ENCODE peak calls at places on chromosomes 4 and X, in nine cellular contexts. One of them, this sample, is unnamed.
A peak's percentile ranks its signal among the peaks of the same experiment; 100 is the strongest.

GRCh38 chr4:177948853-177949252 is 506.6 kb upstream of the AGA start:
- DNase-seq in mesendoderm: no peak
- DNase-seq in GM23248: no peak
- DNase-seq in IMR-90: no peak
- DNase-seq in H9: no peak
- DNase-seq in K562: no peak
- DNase-seq in NT2/D1: no peak
- DNase-seq in fibroblast of lung: no peak
- DNase-seq in HCT116: no peak
- DNase-seq in this sample: no peak

GRCh38 chr4:61440306-61440705 is 240.2 kb downstream of the ADGRL3 start:
- DNase-seq in mesendoderm: no peak
- DNase-seq in GM23248: no peak
- DNase-seq in IMR-90: no peak
- DNase-seq in H9: no peak
- DNase-seq in K562: no peak
- DNase-seq in NT2/D1: no peak
- DNase-seq in fibroblast of lung: no peak
- DNase-seq in HCT116: no peak
- DNase-seq in this sample: no peak

GRCh38 chrX:50098241-50098640 is 102.6 kb downstream of the AKAP4 start:
- DNase-seq in mesendoderm: no peak
- DNase-seq in GM23248: no peak
- DNase-seq in IMR-90: no peak
- DNase-seq in H9: no peak
- DNase-seq in K562: no peak
- DNase-seq in NT2/D1: no peak
- DNase-seq in fibroblast of lung: no peak
- DNase-seq in HCT116: no peak
- DNase-seq in this sample: no peak

GRCh38 chr4:77697860-77698599 is 92.4 kb downstream of the CXCL13 start:
- DNase-seq in mesendoderm: peak; percentile 79
- DNase-seq in GM23248: peak; percentile 75
- DNase-seq in IMR-90: peak; percentile 67
- DNase-seq in H9: peak; percentile 65
- DNase-seq in K562: no peak
- DNase-seq in NT2/D1: peak; percentile 27
- DNase-seq in fibroblast of lung: peak; percentile 85
- DNase-seq in HCT116: peak; percentile 29
- DNase-seq in this sample: peak; percentile 75

GRCh38 chrX:55143621-55144020 is 54.8 kb downstream of the PAGE2 start:
- DNase-seq in mesendoderm: peak; percentile 30
- DNase-seq in GM23248: no peak
- DNase-seq in IMR-90: no peak
- DNase-seq in H9: no peak
- DNase-seq in K562: no peak
- DNase-seq in NT2/D1: no peak
- DNase-seq in fibroblast of lung: no peak
- DNase-seq in HCT116: no peak
- DNase-seq in this sample: no peak

GRCh38 chr4:93201471-93201870 is 627.1 kb upstream of the ATOH1 start:
- DNase-seq in mesendoderm: no peak
- DNase-seq in GM23248: no peak
- DNase-seq in IMR-90: no peak
- DNase-seq in H9: no peak
- DNase-seq in K562: no peak
- DNase-seq in NT2/D1: no peak
- DNase-seq in fibroblast of lung: no peak
- DNase-seq in HCT116: no peak
- DNase-seq in this sample: no peak

GRCh38 chr4:73104695-73105094 is 35.2 kb upstream of the COX18 start:
- DNase-seq in mesendoderm: no peak
- DNase-seq in GM23248: no peak
- DNase-seq in IMR-90: no peak
- DNase-seq in H9: no peak
- DNase-seq in K562: no peak
- DNase-seq in NT2/D1: no peak
- DNase-seq in fibroblast of lung: no peak
- DNase-seq in HCT116: no peak
- DNase-seq in this sample: no peak

GRCh38 chr4:156751486-156751885 is 220.1 kb downstream of the PDGFC start:
- DNase-seq in mesendoderm: no peak
- DNase-seq in GM23248: peak; percentile 56
- DNase-seq in IMR-90: peak; percentile 42
- DNase-seq in H9: no peak
- DNase-seq in K562: no peak
- DNase-seq in NT2/D1: no peak
- DNase-seq in fibroblast of lung: no peak
- DNase-seq in HCT116: no peak
- DNase-seq in this sample: no peak

GRCh38 chr4:185396724-185397402 is at the start of gene ANKRD37:
- DNase-seq in mesendoderm: peak; percentile 76
- DNase-seq in GM23248: peak; percentile 71
- DNase-seq in IMR-90: peak; percentile 19
- DNase-seq in H9: peak; percentile 69
- DNase-seq in K562: peak; percentile 43
- DNase-seq in NT2/D1: no peak
- DNase-seq in fibroblast of lung: peak; percentile 24
- DNase-seq in HCT116: no peak
- DNase-seq in this sample: no peak

GRCh38 chr4:114780205-114780604 is 181.6 kb downstream of the UGT8 start:
- DNase-seq in mesendoderm: peak; percentile 79
- DNase-seq in GM23248: peak; percentile 52
- DNase-seq in IMR-90: peak; percentile 7
- DNase-seq in H9: peak; percentile 39
- DNase-seq in K562: no peak
- DNase-seq in NT2/D1: peak; percentile 20
- DNase-seq in fibroblast of lung: peak; percentile 42
- DNase-seq in HCT116: peak; percentile 24
- DNase-seq in this sample: peak; percentile 63

GRCh38 chr4:140609548-140610425 is 41.0 kb upstream of the UCP1 start:
- DNase-seq in mesendoderm: peak; percentile 51
- DNase-seq in GM23248: peak; percentile 72
- DNase-seq in IMR-90: peak; percentile 55
- DNase-seq in H9: no peak
- DNase-seq in K562: peak; percentile 22
- DNase-seq in NT2/D1: no peak
- DNase-seq in fibroblast of lung: peak; percentile 69
- DNase-seq in HCT116: peak; percentile 41
- DNase-seq in this sample: no peak

GRCh38 chr4:40710484-40711269 is 39.1 kb upstream of the NSUN7 start:
- DNase-seq in mesendoderm: no peak
- DNase-seq in GM23248: no peak
- DNase-seq in IMR-90: peak; percentile 37
- DNase-seq in H9: no peak
- DNase-seq in K562: no peak
- DNase-seq in NT2/D1: no peak
- DNase-seq in fibroblast of lung: peak; percentile 54
- DNase-seq in HCT116: no peak
- DNase-seq in this sample: no peak

GRCh38 chr4:33975996-33976395 is 2268.3 kb downstream of the ARAP2 start:
- DNase-seq in mesendoderm: no peak
- DNase-seq in GM23248: peak; percentile 6
- DNase-seq in IMR-90: no peak
- DNase-seq in H9: no peak
- DNase-seq in K562: no peak
- DNase-seq in NT2/D1: no peak
- DNase-seq in fibroblast of lung: peak; percentile 67
- DNase-seq in HCT116: no peak
- DNase-seq in this sample: no peak

GRCh38 chr4:119233750-119234149 is 21.2 kb downstream of the USP53 start:
- DNase-seq in mesendoderm: no peak
- DNase-seq in GM23248: peak; percentile 30
- DNase-seq in IMR-90: no peak
- DNase-seq in H9: no peak
- DNase-seq in K562: no peak
- DNase-seq in NT2/D1: no peak
- DNase-seq in fibroblast of lung: no peak
- DNase-seq in HCT116: no peak
- DNase-seq in this sample: no peak

GRCh38 chr4:151862766-151863165 is 102.0 kb upstream of the GATB start:
- DNase-seq in mesendoderm: peak; percentile 44
- DNase-seq in GM23248: peak; percentile 71
- DNase-seq in IMR-90: peak; percentile 13
- DNase-seq in H9: no peak
- DNase-seq in K562: no peak
- DNase-seq in NT2/D1: no peak
- DNase-seq in fibroblast of lung: no peak
- DNase-seq in HCT116: no peak
- DNase-seq in this sample: no peak

GRCh38 chrX:117985241-117985640 is 131.4 kb downstream of the KLHL13 start:
- DNase-seq in mesendoderm: peak; percentile 30
- DNase-seq in GM23248: no peak
- DNase-seq in IMR-90: peak; percentile 29
- DNase-seq in H9: no peak
- DNase-seq in K562: no peak
- DNase-seq in NT2/D1: no peak
- DNase-seq in fibroblast of lung: peak; percentile 12
- DNase-seq in HCT116: no peak
- DNase-seq in this sample: peak; percentile 54

GRCh38 chr4:145293658-145294057 is 113.3 kb upstream of the OTUD4 start:
- DNase-seq in mesendoderm: no peak
- DNase-seq in GM23248: peak; percentile 56
- DNase-seq in IMR-90: peak; percentile 55
- DNase-seq in H9: no peak
- DNase-seq in K562: no peak
- DNase-seq in NT2/D1: no peak
- DNase-seq in fibroblast of lung: no peak
- DNase-seq in HCT116: no peak
- DNase-seq in this sample: no peak

DNA sequence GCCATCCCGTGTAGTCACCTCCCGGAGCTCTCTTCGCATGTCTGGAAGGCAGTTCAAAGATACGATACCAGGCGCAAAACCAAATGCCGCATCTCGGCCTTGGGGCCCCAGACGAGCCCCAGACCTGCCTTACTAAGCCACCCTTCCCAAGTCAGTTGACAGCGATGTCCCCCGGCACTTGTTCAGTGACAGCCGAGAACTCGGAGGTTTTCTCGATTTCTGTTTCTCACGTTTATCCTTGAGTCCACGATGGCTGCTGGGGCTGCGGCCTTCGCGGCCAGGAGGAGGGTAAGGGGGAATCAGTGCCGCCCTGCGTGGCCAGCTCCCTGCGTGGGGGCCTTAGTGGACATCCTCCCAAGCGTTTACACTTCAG is 7.3 kb downstream of the MAEA start:
- DNase-seq in mesendoderm: no peak
- DNase-seq in GM23248: no peak
- DNase-seq in IMR-90: no peak
- DNase-seq in H9: no peak
- DNase-seq in K562: no peak
- DNase-seq in NT2/D1: no peak
- DNase-seq in fibroblast of lung: no peak
- DNase-seq in HCT116: no peak
- DNase-seq in this sample: no peak
- H3K4me1 ChIP-seq in mesendoderm: peaks cover 3% of the 10 kb centered on the region
- H3K4me1 ChIP-seq in GM23248: peaks cover 2% of the 10 kb centered on the region
- H3K4me1 ChIP-seq in IMR-90: peaks cover 2% of the 10 kb centered on the region
- H3K4me1 ChIP-seq in H9: no peaks in the 10 kb centered on the region
- H3K4me1 ChIP-seq in K562: peaks cover 31% of the 10 kb centered on the region
- H3K4me1 ChIP-seq in NT2/D1: peaks cover 29% of the 10 kb centered on the region
- H3K4me1 ChIP-seq in fibroblast of lung: no peaks in the 10 kb centered on the region
- H3K4me1 ChIP-seq in HCT116: peaks cover 5% of the 10 kb centered on the region
- H3K4me1 ChIP-seq in this sample: peaks cover 2% of the 10 kb centered on the region

DNA sequence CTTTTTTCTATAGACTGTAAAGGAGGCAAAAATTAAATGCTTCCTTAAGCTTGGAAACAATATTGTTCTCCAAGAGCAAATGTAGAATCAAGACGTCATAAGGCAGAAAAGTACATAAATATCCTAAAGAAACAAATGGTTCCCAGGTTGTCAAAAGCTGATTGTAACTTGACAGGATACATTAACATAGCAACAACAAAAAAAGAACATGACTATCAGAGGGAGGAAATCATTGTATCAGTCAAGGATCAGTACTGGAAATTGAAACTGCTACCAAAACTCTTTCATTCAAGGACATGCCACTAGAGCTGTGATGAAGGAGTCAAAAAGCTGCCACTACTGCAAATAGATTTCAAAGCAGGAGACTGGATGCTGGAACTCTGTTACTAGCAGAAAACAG is 168.3 kb downstream of the BTC start:
- DNase-seq in mesendoderm: no peak
- DNase-seq in GM23248: no peak
- DNase-seq in IMR-90: no peak
- DNase-seq in H9: no peak
- DNase-seq in K562: no peak
- DNase-seq in NT2/D1: no peak
- DNase-seq in fibroblast of lung: no peak
- DNase-seq in HCT116: no peak
- DNase-seq in this sample: no peak
- H3K9ac ChIP-seq in mesendoderm: no peak overlapping the region
- H3K9ac ChIP-seq in GM23248: no peak overlapping the region
- H3K9ac ChIP-seq in IMR-90: no peak overlapping the region
- H3K9ac ChIP-seq in H9: no peak overlapping the region
- H3K9ac ChIP-seq in K562: no peak overlapping the region
- H3K9ac ChIP-seq in NT2/D1: no peak overlapping the region
- H3K9ac ChIP-seq in fibroblast of lung: no peak overlapping the region
- H3K9ac ChIP-seq in HCT116: peak overlapping the region; percentile 61
- H3K9ac ChIP-seq in this sample: no peak overlapping the region

GRCh38 chr4:113145519-113146291 is 96.3 kb downstream of the ANK2 start:
- DNase-seq in mesendoderm: peak; percentile 76
- DNase-seq in GM23248: peak; percentile 7
- DNase-seq in IMR-90: no peak
- DNase-seq in H9: peak; percentile 73
- DNase-seq in K562: no peak
- DNase-seq in NT2/D1: peak; percentile 62
- DNase-seq in fibroblast of lung: no peak
- DNase-seq in HCT116: no peak
- DNase-seq in this sample: peak; percentile 89
- H3K4me1 ChIP-seq in mesendoderm: peaks cover 11% of the 10 kb centered on the region
- H3K4me1 ChIP-seq in GM23248: peaks cover 30% of the 10 kb centered on the region
- H3K4me1 ChIP-seq in IMR-90: peaks cover 3% of the 10 kb centered on the region
- H3K4me1 ChIP-seq in H9: peaks cover 11% of the 10 kb centered on the region
- H3K4me1 ChIP-seq in K562: no peaks in the 10 kb centered on the region
- H3K4me1 ChIP-seq in NT2/D1: peaks cover 3% of the 10 kb centered on the region
- H3K4me1 ChIP-seq in fibroblast of lung: no peaks in the 10 kb centered on the region
- H3K4me1 ChIP-seq in HCT116: peaks cover 24% of the 10 kb centered on the region
- H3K4me1 ChIP-seq in this sample: peaks cover 14% of the 10 kb centered on the region

DNA sequence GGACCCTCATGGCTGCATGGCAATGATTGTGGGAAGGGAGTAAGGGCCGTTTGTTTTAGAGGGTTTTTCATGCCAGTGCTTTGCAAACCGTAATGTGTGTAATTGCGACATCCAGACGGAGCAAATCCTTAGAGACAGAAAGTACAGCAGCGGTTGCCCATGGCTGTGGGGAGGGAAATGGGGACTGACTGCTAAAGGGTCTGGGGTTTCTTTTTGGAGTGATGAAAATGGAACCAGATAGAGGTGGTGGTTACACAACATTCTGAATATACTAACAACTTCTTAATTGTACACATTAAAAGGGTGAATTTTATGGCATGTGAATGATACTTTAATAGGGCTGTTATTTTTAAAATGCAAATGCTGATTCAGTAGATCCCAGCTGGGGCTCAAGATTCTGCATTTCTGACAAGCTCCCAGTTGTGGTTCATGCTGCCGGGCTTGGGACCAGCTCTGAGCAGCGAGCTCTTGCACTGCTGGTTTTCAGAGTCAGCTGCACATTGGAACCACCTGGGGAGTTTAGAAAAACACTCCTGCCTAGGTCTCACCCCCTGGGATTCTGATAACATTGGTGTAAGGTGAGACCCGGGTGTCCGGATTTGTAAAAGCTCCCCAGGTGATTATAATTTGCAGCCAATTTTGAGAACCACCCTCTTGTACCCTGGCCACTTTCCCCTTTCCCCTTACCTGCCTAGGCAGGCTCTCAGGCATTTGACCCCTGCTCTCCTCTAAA is 47.7 kb downstream of the PRPS1 start:
- DNase-seq in mesendoderm: no peak
- DNase-seq in GM23248: peak; percentile 71
- DNase-seq in IMR-90: peak; percentile 35
- DNase-seq in H9: no peak
- DNase-seq in K562: no peak
- DNase-seq in NT2/D1: no peak
- DNase-seq in fibroblast of lung: peak; percentile 75
- DNase-seq in HCT116: no peak
- DNase-seq in this sample: peak; percentile 61
- H3K9ac ChIP-seq in mesendoderm: peak overlapping the region; percentile 40
- H3K9ac ChIP-seq in GM23248: peak overlapping the region; percentile 90
- H3K9ac ChIP-seq in IMR-90: peak overlapping the region; percentile 35
- H3K9ac ChIP-seq in H9: no peak overlapping the region
- H3K9ac ChIP-seq in K562: peak overlapping the region; percentile 94
- H3K9ac ChIP-seq in NT2/D1: no peak overlapping the region
- H3K9ac ChIP-seq in fibroblast of lung: peak overlapping the region; percentile 55
- H3K9ac ChIP-seq in HCT116: peak overlapping the region; percentile 82
- H3K9ac ChIP-seq in this sample: no peak overlapping the region